ENCODE peak calls at places on chromosome 19, in six cellular contexts. W, B, J, M, I and O are unnamed samples.

GRCh38 chr19:48772503-48772953 is 17.2 kb downstream of the FGF21 start:
- DNase-seq in W (no peak), B (peak; percentile 55), J (no peak), M (no peak), I (no peak), O (no peak)

GRCh38 chr19:3161453-3161852 is 17.1 kb upstream of the S1PR4 start:
- DNase-seq in W (no peak), B (no peak), J (no peak), M (no peak), I (no peak), O (no peak)

GRCh38 chr19:19595171-19595701 is 23.3 kb downstream of the PBX4 start:
- DNase-seq in W (no peak), B (no peak), J (peak; percentile 65), M (peak; percentile 32), I (no peak), O (peak; percentile 18)

GRCh38 chr19:1264801-1265610 is 4.1 kb upstream of the CIRBP start:
- DNase-seq in W (no peak), B (peak; percentile 77), J (peak; percentile 70), M (peak; percentile 51), I (peak; percentile 94), O (peak; percentile 84)

GRCh38 chr19:24033962-24034342 is 53.0 kb upstream of the ZNF254 start:
- DNase-seq in W (peak; percentile 16), B (peak; percentile 21), J (peak; percentile 72), M (peak; percentile 12), I (no peak), O (peak; percentile 74)

GRCh38 chr19:18322318-18322758 is 538 bp downstream of the LSM4 start:
- DNase-seq in W (no peak), B (peak; percentile 52), J (peak; percentile 62), M (no peak), I (peak; percentile 82), O (peak; percentile 59)

GRCh38 chr19:7773841-7774240 is 10.8 kb downstream of the CLEC4M start:
- DNase-seq in W (no peak), B (no peak), J (no peak), M (no peak), I (no peak), O (no peak)

GRCh38 chr19:7426986-7427385 is 61.8 kb downstream of the PEX11G start:
- DNase-seq in W (peak; percentile 22), B (no peak), J (no peak), M (no peak), I (no peak), O (no peak)

GRCh38 chr19:35856001-35856400 is 710 bp upstream of the KIRREL2 start:
- DNase-seq in W (no peak), B (no peak), J (no peak), M (no peak), I (peak; percentile 70), O (no peak)

GRCh38 chr19:10294368-10294697 is 4.6 kb downstream of the ICAM5 start:
- DNase-seq in W (no peak), B (no peak), J (no peak), M (no peak), I (peak; percentile 88), O (no peak)

GRCh38 chr19:51473009-51473707 is 5.2 kb upstream of the CEACAM18 start:
- DNase-seq in W (peak; percentile 89), B (peak; percentile 79), J (peak; percentile 70), M (peak; percentile 27), I (peak; percentile 90), O (peak; percentile 33)

GRCh38 chr19:37813340-37813739 is 34.0 kb upstream of the ZNF573 start:
- DNase-seq in W (no peak), B (no peak), J (no peak), M (no peak), I (peak; percentile 49), O (no peak)
- TF ChIP-seq CTCF in W (no peak), B (no peak), J (no peak), M (no peak), I (peak; percentile 26), O (no peak)

DNA sequence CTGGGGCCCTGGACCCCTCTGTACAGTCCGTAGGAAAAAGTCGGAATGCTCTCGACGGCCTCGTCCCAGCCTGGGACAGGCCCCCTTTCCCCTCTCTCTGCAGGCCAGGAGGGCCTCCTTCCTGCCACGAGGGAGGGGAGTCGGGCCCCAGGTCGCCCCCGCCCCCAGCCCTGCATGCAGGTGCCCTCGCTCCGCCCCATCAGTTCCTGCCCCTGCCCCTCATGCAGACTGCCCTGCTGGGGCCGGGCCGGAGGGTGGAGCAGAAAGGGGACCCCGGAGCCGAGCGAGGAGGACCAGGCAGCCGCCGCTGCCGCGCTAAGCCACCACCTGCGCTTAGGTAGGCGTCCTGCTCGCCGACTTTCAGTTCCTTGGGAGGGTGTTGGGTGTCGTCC is 7.3 kb downstream of the LYL1 start:
- DNase-seq in W (peak; percentile 26), B (no peak), J (no peak), M (no peak), I (peak; percentile 87), O (no peak)
- H3K4me3 ChIP-seq in W (no peak overlapping the region), B (peak overlapping the region; percentile 26), J (peak overlapping the region; percentile 57), M (no peak overlapping the region), I (peak overlapping the region; percentile 63), O (no peak overlapping the region)

GRCh38 chr19:38143847-38144246 is 80.2 kb downstream of the DPF1 start:
- DNase-seq in W (no peak), B (no peak), J (no peak), M (no peak), I (no peak), O (no peak)
- TF ChIP-seq CTCF in W (no peak), B (peak; percentile 8), J (no peak), M (peak; percentile 26), I (peak; percentile 51), O (peak; percentile 22)

DNA sequence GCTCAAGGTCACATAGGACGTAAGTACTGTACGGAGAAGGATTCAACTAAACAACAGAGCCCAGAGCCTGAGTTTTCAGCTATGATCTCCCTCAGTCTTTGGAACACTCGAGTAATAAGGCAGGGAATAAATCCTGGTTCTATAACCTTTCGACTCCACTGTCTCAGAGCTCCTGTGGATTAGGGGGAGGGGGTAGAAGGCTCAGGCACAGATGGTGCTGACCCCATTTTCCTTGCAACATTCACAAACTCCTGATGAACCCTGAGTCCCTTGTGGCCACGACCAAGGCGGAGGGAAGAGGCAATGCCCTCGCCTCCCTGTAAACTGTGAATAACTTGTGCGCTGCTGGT is 21.3 kb downstream of the NOVA2 start:
- DNase-seq in W (no peak), B (no peak), J (no peak), M (no peak), I (no peak), O (no peak)
- H3K4me3 ChIP-seq in W (no peak overlapping the region), B (no peak overlapping the region), J (peak overlapping the region; percentile 18), M (no peak overlapping the region), I (peak overlapping the region; percentile 82), O (no peak overlapping the region)

DNA sequence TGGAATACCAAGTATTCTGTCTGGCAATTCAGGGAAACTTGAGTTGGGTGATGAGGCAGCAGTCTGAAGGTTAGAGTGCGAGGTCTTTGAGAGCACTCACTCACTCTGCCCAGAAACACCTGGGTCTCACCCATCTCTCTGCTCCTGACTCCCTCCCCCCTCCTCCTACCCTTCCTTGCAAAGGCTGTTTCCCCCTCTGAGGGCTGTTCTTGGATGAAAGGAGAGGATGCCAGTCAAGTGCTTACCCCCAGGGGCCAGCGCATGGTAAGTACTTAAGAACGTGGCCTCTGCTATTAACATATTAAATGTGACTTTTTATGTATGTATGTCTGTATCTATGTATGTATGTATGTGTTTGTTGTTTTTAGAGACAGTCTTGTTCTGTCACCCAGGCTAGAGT is 22.5 kb downstream of the SIPA1L3 start:
- DNase-seq in W (no peak), B (no peak), J (no peak), M (no peak), I (peak; percentile 70), O (no peak)
- TF ChIP-seq CTCF in W (no peak), B (no peak), J (no peak), M (no peak), I (peak; percentile 51), O (no peak)

GRCh38 chr19:12784394-12784870 is 6.9 kb upstream of the JUNB start:
- DNase-seq in W (peak; percentile 17), B (no peak), J (no peak), M (no peak), I (no peak), O (no peak)

GRCh38 chr19:12784871-12785430 is 6.3 kb upstream of the JUNB start:
- DNase-seq in W (peak; percentile 36), B (no peak), J (no peak), M (no peak), I (peak; percentile 58), O (peak; percentile 25)

GRCh38 chr19:12786149-12786870 is 5.0 kb upstream of the JUNB start:
- DNase-seq in W (no peak), B (peak; percentile 72), J (peak; percentile 94), M (no peak), I (peak; percentile 42), O (no peak)

GRCh38 chr19:12786950-12787349 is 4.3 kb upstream of the JUNB start:
- DNase-seq in W (no peak), B (no peak), J (no peak), M (no peak), I (peak; percentile 31), O (no peak)

DNA sequence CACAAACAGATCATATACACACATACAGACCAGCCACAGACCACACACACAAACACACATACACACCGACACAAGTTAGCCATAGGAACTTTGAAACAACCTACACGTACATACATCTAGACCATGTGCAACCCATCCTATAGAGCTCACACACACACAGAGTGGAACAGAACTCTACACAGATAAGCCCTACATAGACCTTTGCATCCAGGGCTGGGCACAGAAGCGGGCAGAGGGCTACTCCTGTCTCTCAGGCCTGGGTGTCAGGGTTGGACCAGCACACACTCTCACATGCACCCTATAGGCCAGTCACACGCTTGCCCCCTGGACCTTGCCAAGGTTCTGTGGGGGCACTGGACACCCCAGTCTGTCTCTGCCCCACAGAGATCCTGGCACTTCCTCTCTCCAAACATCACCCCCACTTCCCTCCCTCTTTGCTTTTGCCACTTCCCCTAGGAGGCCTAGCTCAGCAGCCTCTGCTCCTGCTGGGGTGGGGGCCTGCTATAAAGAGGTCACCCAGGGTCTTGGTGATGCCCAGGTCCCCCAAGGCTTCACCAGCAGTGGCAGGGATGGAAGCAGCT is 5.8 kb upstream of the JUNB start:
- DNase-seq in W (no peak), B (peak; percentile 42), J (peak; percentile 62), M (no peak), I (peak; percentile 51), O (no peak)
- H3K4me3 ChIP-seq in W (no peak overlapping the region), B (no peak overlapping the region), J (peak overlapping the region; percentile 27), M (no peak overlapping the region), I (no peak overlapping the region), O (no peak overlapping the region)

DNA sequence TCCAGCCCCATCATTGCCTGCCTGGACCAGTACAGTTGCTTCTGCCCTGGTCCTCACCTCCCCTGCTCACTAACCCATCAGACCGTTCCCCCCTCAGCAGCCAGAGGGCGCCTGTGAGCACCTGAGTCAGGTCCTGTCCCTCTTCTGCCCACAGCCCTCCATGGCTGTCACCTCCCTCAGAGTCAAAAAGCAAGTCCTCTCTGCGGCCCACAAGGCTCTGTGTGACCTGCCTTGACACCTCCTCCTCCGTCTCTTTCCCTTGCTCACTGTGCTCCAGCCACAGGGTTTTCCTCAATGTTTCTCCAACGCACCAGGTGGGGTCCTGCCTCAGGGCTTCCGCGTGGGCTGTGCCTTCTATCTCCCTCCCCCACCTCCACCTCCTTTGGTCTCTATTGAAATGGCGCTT is 29.4 kb upstream of the PTPRS start:
- DNase-seq in W (peak; percentile 40), B (no peak), J (peak; percentile 50), M (no peak), I (peak; percentile 96), O (peak; percentile 16)
- TF ChIP-seq CTCF in W (no peak), B (peak; percentile 21), J (peak; percentile 51), M (peak; percentile 81), I (peak; percentile 91), O (peak; percentile 77)

GRCh38 chr19:31572671-31573298 is 223.5 kb upstream of the TSHZ3 start:
- DNase-seq in W (no peak), B (no peak), J (no peak), M (no peak), I (peak; percentile 22), O (no peak)
- H3K4me3 ChIP-seq in W (no peak overlapping the region), B (no peak overlapping the region), J (no peak overlapping the region), M (no peak overlapping the region), I (no peak overlapping the region), O (no peak overlapping the region)